ENCODE peak calls at places on chromosome 15, in seven cellular contexts. X is activated effector memory CD4-positive, alpha-beta T cell treated with anti-CD3 and anti-CD28 coated beads, Interleukin-2, amount 50 U/mL, for 16 hours; U is sciatic nerve; N is stimulated activated naive CD4-positive, alpha-beta T cell; E is endothelial cell; R is substantia nigra; L is foreskin fibroblast. B is an unnamed sample.

GRCh38 chr15:75924576-75924975 is 20.9 kb downstream of the FBXO22 start:
- DNase-seq in X (no peak), U (no peak), N (no peak), E (no peak), R (no peak), L (no peak), B (no peak)

GRCh38 chr15:42080585-42081462 is 13.5 kb downstream of the PLA2G4D start:
- DNase-seq in X (no peak), U (peak; percentile 33), N (no peak), E (no peak), R (no peak), L (no peak), B (no peak)

GRCh38 chr15:100713163-100713867 is 110.9 kb downstream of the ASB7 start:
- DNase-seq in X (no peak), U (no peak), N (no peak), E (no peak), R (no peak), L (no peak), B (peak; percentile 57)

GRCh38 chr15:29939404-29939803 is 117.1 kb upstream of the TJP1 start:
- DNase-seq in X (no peak), U (no peak), N (no peak), E (no peak), R (no peak), L (peak; percentile 53), B (no peak)

GRCh38 chr15:82124331-82125263 is 78.8 kb upstream of the MEX3B start:
- DNase-seq in X (no peak), U (no peak), N (no peak), E (no peak), R (no peak), L (no peak), B (no peak)

GRCh38 chr15:71080705-71081104 is 34.6 kb upstream of the THSD4 start:
- DNase-seq in X (no peak), U (no peak), N (no peak), E (no peak), R (no peak), L (peak; percentile 96), B (no peak)

GRCh38 chr15:77983091-77983707 is 94.3 kb downstream of the TBC1D2B start:
- DNase-seq in X (peak; percentile 42), U (no peak), N (no peak), E (peak; percentile 2), R (no peak), L (no peak), B (no peak)

GRCh38 chr15:29669823-29670222 is 152.4 kb downstream of the TJP1 start:
- DNase-seq in X (no peak), U (no peak), N (no peak), E (no peak), R (no peak), L (peak; percentile 21), B (no peak)

GRCh38 chr15:22955544-22956085 is 24.6 kb downstream of the CYFIP1 start:
- DNase-seq in X (no peak), U (no peak), N (no peak), E (no peak), R (no peak), L (no peak), B (no peak)

GRCh38 chr15:63048986-63049665 is 6.6 kb downstream of the TPM1 start:
- DNase-seq in X (peak; percentile 73), U (peak; percentile 80), N (peak; percentile 47), E (peak; percentile 30), R (no peak), L (no peak), B (no peak)

GRCh38 chr15:74422723-74423442 is 10.9 kb downstream of the SEMA7A start:
- DNase-seq in X (no peak), U (peak; percentile 73), N (no peak), E (no peak), R (peak; percentile 36), L (peak; percentile 94), B (peak; percentile 56)

GRCh38 chr15:60392986-60393811 is 4.6 kb downstream of the ANXA2 start:
- DNase-seq in X (no peak), U (peak; percentile 79), N (no peak), E (no peak), R (no peak), L (peak; percentile 99), B (no peak)

GRCh38 chr15:92803852-92804609 is 96.1 kb upstream of the CHD2 start:
- DNase-seq in X (peak; percentile 92), U (peak; percentile 82), N (no peak), E (no peak), R (no peak), L (peak; percentile 99), B (peak; percentile 32)

GRCh38 chr15:71103102-71103676 is 12.1 kb upstream of the THSD4 start:
- DNase-seq in X (no peak), U (no peak), N (no peak), E (peak; percentile 18), R (no peak), L (no peak), B (no peak)

GRCh38 chr15:92624401-92624991 is 31.1 kb downstream of the FAM174B start:
- DNase-seq in X (peak; percentile 43), U (peak; percentile 60), N (no peak), E (no peak), R (peak; percentile 79), L (no peak), B (no peak)

GRCh38 chr15:72991026-72991425 is 61.2 kb upstream of the NEO1 start:
- DNase-seq in X (no peak), U (no peak), N (no peak), E (no peak), R (no peak), L (no peak), B (no peak)

GRCh38 chr15:65862682-65863081 is 6.6 kb upstream of the RAB11A start:
- DNase-seq in X (peak; percentile 82), U (no peak), N (peak; percentile 17), E (peak; percentile 38), R (no peak), L (peak; percentile 16), B (peak; percentile 77)

GRCh38 chr15:54803987-54804386 is 392.8 kb downstream of the RSL24D1 start:
- DNase-seq in X (no peak), U (no peak), N (no peak), E (no peak), R (no peak), L (no peak), B (no peak)

GRCh38 chr15:40470423-40471104 is at the start of gene CHST14:
- DNase-seq in X (peak; percentile 86), U (no peak), N (no peak), E (peak; percentile 67), R (no peak), L (peak; percentile 32), B (peak; percentile 90)

GRCh38 chr15:70062321-70062956 is 35.3 kb downstream of the TLE3 start:
- DNase-seq in X (peak; percentile 53), U (peak; percentile 91), N (no peak), E (no peak), R (peak; percentile 81), L (peak; percentile 96), B (peak; percentile 54)

GRCh38 chr15:57861039-57861638 is 154.6 kb downstream of the POLR2M start:
- DNase-seq in X (no peak), U (no peak), N (peak; percentile 19), E (peak; percentile 50), R (no peak), L (peak; percentile 45), B (peak; percentile 54)

GRCh38 chr15:90286678-90287077 is 21.2 kb downstream of the NGRN start:
- DNase-seq in X (peak; percentile 70), U (no peak), N (peak; percentile 28), E (no peak), R (no peak), L (peak; percentile 28), B (peak; percentile 17)

GRCh38 chr15:25787381-25787780 is 75.7 kb downstream of the ATP10A start:
- DNase-seq in X (no peak), U (no peak), N (no peak), E (no peak), R (no peak), L (peak; percentile 26), B (no peak)

GRCh38 chr15:72890043-72890442 is 106.5 kb upstream of the ADPGK start:
- DNase-seq in X (no peak), U (no peak), N (no peak), E (no peak), R (no peak), L (no peak), B (no peak)

GRCh38 chr15:42712584-42712983 is 24.3 kb downstream of the CDAN1 start:
- DNase-seq in X (no peak), U (no peak), N (no peak), E (no peak), R (no peak), L (no peak), B (no peak)

GRCh38 chr15:25248583-25249235 is 190.1 kb downstream of the UBE3A start:
- DNase-seq in X (peak; percentile 30), U (peak; percentile 18), N (no peak), E (no peak), R (no peak), L (no peak), B (no peak)

GRCh38 chr15:73704869-73705645 is 20.9 kb downstream of the CD276 start:
- DNase-seq in X (peak; percentile 85), U (peak; percentile 79), N (no peak), E (peak; percentile 73), R (no peak), L (no peak), B (peak; percentile 85)

GRCh38 chr15:101048191-101049011 is 129.2 kb downstream of the LRRK1 start:
- DNase-seq in X (peak; percentile 57), U (peak; percentile 53), N (no peak), E (no peak), R (no peak), L (no peak), B (no peak)

GRCh38 chr15:40878785-40879184 is 4.8 kb upstream of the RHOV start:
- DNase-seq in X (peak; percentile 71), U (no peak), N (no peak), E (no peak), R (no peak), L (no peak), B (no peak)

GRCh38 chr15:52069559-52069958 is 43.0 kb downstream of the BCL2L10 start:
- DNase-seq in X (no peak), U (no peak), N (no peak), E (no peak), R (no peak), L (no peak), B (no peak)

GRCh38 chr15:59685737-59686297 is 3.3 kb downstream of the BNIP2 start:
- DNase-seq in X (no peak), U (no peak), N (no peak), E (no peak), R (no peak), L (peak; percentile 56), B (no peak)

GRCh38 chr15:88954431-88955277 is 41.5 kb upstream of the MFGE8 start:
- DNase-seq in X (no peak), U (no peak), N (no peak), E (no peak), R (peak; percentile 96), L (no peak), B (no peak)

GRCh38 chr15:51322622-51323296 is 15.6 kb downstream of the CYP19A1 start:
- DNase-seq in X (no peak), U (peak; percentile 75), N (no peak), E (no peak), R (no peak), L (no peak), B (no peak)

GRCh38 chr15:57112178-57112577 is 193.7 kb downstream of the TCF12 start:
- DNase-seq in X (no peak), U (no peak), N (no peak), E (no peak), R (no peak), L (no peak), B (no peak)

GRCh38 chr15:65870889-65871533 is 1.7 kb downstream of the RAB11A start:
- DNase-seq in X (no peak), U (no peak), N (no peak), E (no peak), R (no peak), L (peak; percentile 23), B (peak; percentile 11)

GRCh38 chr15:74406992-74407705 is 26.6 kb downstream of the SEMA7A start:
- DNase-seq in X (no peak), U (no peak), N (no peak), E (no peak), R (no peak), L (peak; percentile 96), B (peak; percentile 84)

GRCh38 chr15:64930778-64931240 is 19.1 kb downstream of the ANKDD1A start:
- DNase-seq in X (no peak), U (no peak), N (no peak), E (no peak), R (no peak), L (peak; percentile 34), B (peak; percentile 11)